ENCODE peak calls at places on chromosomes 11 and 22, in five cellular contexts. U is NCI-H2029; J is brain microvascular endothelial cell; P is astrocyte; L is activated CD4-positive, CD25-positive, alpha-beta regulatory T cell treated with anti-CD3 and anti-CD28 coated beads, Interleukin-2, amount 50 U/mL, for 16 hours. I is an unnamed sample.

GRCh38 chr11:16335236-16335962 is 20.9 kb downstream of the SOX6 start:
- DNase-seq in U (no peak), J (no peak), P (no peak), L (no peak), I (no peak)

GRCh38 chr11:75163917-75164316 is 13.0 kb downstream of the SLCO2B1 start:
- DNase-seq in U (no peak), J (no peak), P (no peak), L (no peak), I (no peak)

GRCh38 chr11:13354335-13354734 is 76.7 kb downstream of the BMAL1 start:
- DNase-seq in U (no peak), J (no peak), P (no peak), L (no peak), I (no peak)

GRCh38 chr11:69131644-69132300 is 24.0 kb upstream of the SMIM38 start:
- DNase-seq in U (peak), J (peak), P (peak), L (no peak), I (peak)

GRCh38 chr11:35944503-35945136 is 758 bp downstream of the LDLRAD3 start:
- DNase-seq in U (no peak), J (peak), P (peak), L (no peak), I (peak)

GRCh38 chr22:44753189-44754042 is 1.0 kb downstream of the ARHGAP8 start:
- DNase-seq in U (no peak), J (peak), P (peak), L (no peak), I (peak)

GRCh38 chr22:40491990-40492631 is 121.7 kb downstream of the SGSM3 start:
- DNase-seq in U (peak), J (peak), P (peak), L (no peak), I (peak)

GRCh38 chr22:37663521-37664140 is 5.1 kb downstream of the PDXP start:
- DNase-seq in U (no peak), J (peak), P (no peak), L (no peak), I (peak)

GRCh38 chr22:20246368-20247009 is 21.6 kb downstream of the RTN4R start:
- DNase-seq in U (no peak), J (no peak), P (no peak), L (no peak), I (no peak)

GRCh38 chr22:40512426-40513136 is 123.9 kb downstream of the MRTFA start:
- DNase-seq in U (peak), J (peak), P (peak), L (no peak), I (peak)

GRCh38 chr22:21567456-21568206 is at the start of gene UBE2L3:
- DNase-seq in U (peak), J (peak), P (peak), L (peak), I (peak)

GRCh38 chr11:11076276-11076675 is 218.4 kb upstream of the ZBED5 start:
- DNase-seq in U (no peak), J (no peak), P (no peak), L (no peak), I (no peak)

GRCh38 chr11:12090061-12090572 is 20.3 kb upstream of the MICAL2 start:
- DNase-seq in U (peak), J (no peak), P (peak), L (no peak), I (peak)